ENCODE peak calls at places on chromosomes 2 and 18, in four cellular contexts. One of them, this sample, is unnamed.

GRCh38 chr18:25310045-25310444 is 41.9 kb downstream of the ZNF521 start:
- DNase-seq in posterior cingulate gyrus: no peak
- DNase-seq in epithelial cell of proximal tubule: peak
- DNase-seq in stimulated activated CD8-positive, alpha-beta memory T cell treated with anti-CD3 and anti-CD28 coated beads, Interleukin-4, amount 100 ng/mL, for 1 hour: no peak
- DNase-seq in this sample: no peak

GRCh38 chr18:39846277-39846676 is 2108.8 kb upstream of the PIK3C3 start:
- DNase-seq in posterior cingulate gyrus: no peak
- DNase-seq in epithelial cell of proximal tubule: no peak
- DNase-seq in stimulated activated CD8-positive, alpha-beta memory T cell treated with anti-CD3 and anti-CD28 coated beads, Interleukin-4, amount 100 ng/mL, for 1 hour: no peak
- DNase-seq in this sample: no peak

GRCh38 chr18:59537581-59537980 is 159.6 kb downstream of the CCBE1 start:
- DNase-seq in posterior cingulate gyrus: no peak
- DNase-seq in epithelial cell of proximal tubule: no peak
- DNase-seq in stimulated activated CD8-positive, alpha-beta memory T cell treated with anti-CD3 and anti-CD28 coated beads, Interleukin-4, amount 100 ng/mL, for 1 hour: no peak
- DNase-seq in this sample: no peak

GRCh38 chr2:65228249-65228750 is 669 bp downstream of the ACTR2 start:
- DNase-seq in posterior cingulate gyrus: no peak
- DNase-seq in epithelial cell of proximal tubule: no peak
- DNase-seq in stimulated activated CD8-positive, alpha-beta memory T cell treated with anti-CD3 and anti-CD28 coated beads, Interleukin-4, amount 100 ng/mL, for 1 hour: no peak
- DNase-seq in this sample: no peak

GRCh38 chr2:219426534-219427136 is 8.0 kb upstream of the SPEG start:
- DNase-seq in posterior cingulate gyrus: no peak
- DNase-seq in epithelial cell of proximal tubule: no peak
- DNase-seq in stimulated activated CD8-positive, alpha-beta memory T cell treated with anti-CD3 and anti-CD28 coated beads, Interleukin-4, amount 100 ng/mL, for 1 hour: no peak
- DNase-seq in this sample: no peak

GRCh38 chr2:71070294-71071025 is 2.0 kb downstream of the NAGK start:
- DNase-seq in posterior cingulate gyrus: no peak
- DNase-seq in epithelial cell of proximal tubule: no peak
- DNase-seq in stimulated activated CD8-positive, alpha-beta memory T cell treated with anti-CD3 and anti-CD28 coated beads, Interleukin-4, amount 100 ng/mL, for 1 hour: no peak
- DNase-seq in this sample: no peak

GRCh38 chr2:122061206-122061605 is 305.8 kb downstream of the TSN start:
- DNase-seq in posterior cingulate gyrus: no peak
- DNase-seq in epithelial cell of proximal tubule: no peak
- DNase-seq in stimulated activated CD8-positive, alpha-beta memory T cell treated with anti-CD3 and anti-CD28 coated beads, Interleukin-4, amount 100 ng/mL, for 1 hour: no peak
- DNase-seq in this sample: no peak

GRCh38 chr2:48448274-48449061 is 81.5 kb upstream of the STON1 start:
- DNase-seq in posterior cingulate gyrus: no peak
- DNase-seq in epithelial cell of proximal tubule: no peak
- DNase-seq in stimulated activated CD8-positive, alpha-beta memory T cell treated with anti-CD3 and anti-CD28 coated beads, Interleukin-4, amount 100 ng/mL, for 1 hour: no peak
- DNase-seq in this sample: no peak

GRCh38 chr2:217687771-217688170 is 315.0 kb downstream of the TNS1 start:
- DNase-seq in posterior cingulate gyrus: no peak
- DNase-seq in epithelial cell of proximal tubule: no peak
- DNase-seq in stimulated activated CD8-positive, alpha-beta memory T cell treated with anti-CD3 and anti-CD28 coated beads, Interleukin-4, amount 100 ng/mL, for 1 hour: no peak
- DNase-seq in this sample: no peak

GRCh38 chr18:11981633-11982366 is 493 bp downstream of the IMPA2 start:
- DNase-seq in posterior cingulate gyrus: no peak
- DNase-seq in epithelial cell of proximal tubule: no peak
- DNase-seq in stimulated activated CD8-positive, alpha-beta memory T cell treated with anti-CD3 and anti-CD28 coated beads, Interleukin-4, amount 100 ng/mL, for 1 hour: no peak
- DNase-seq in this sample: no peak

GRCh38 chr2:109027702-109028101 is 38.7 kb upstream of the EDAR start:
- DNase-seq in posterior cingulate gyrus: no peak
- DNase-seq in epithelial cell of proximal tubule: no peak
- DNase-seq in stimulated activated CD8-positive, alpha-beta memory T cell treated with anti-CD3 and anti-CD28 coated beads, Interleukin-4, amount 100 ng/mL, for 1 hour: no peak
- DNase-seq in this sample: no peak

GRCh38 chr2:46722142-46722541 is 193.5 kb downstream of the MCFD2 start:
- DNase-seq in posterior cingulate gyrus: no peak
- DNase-seq in epithelial cell of proximal tubule: no peak
- DNase-seq in stimulated activated CD8-positive, alpha-beta memory T cell treated with anti-CD3 and anti-CD28 coated beads, Interleukin-4, amount 100 ng/mL, for 1 hour: no peak
- DNase-seq in this sample: no peak

GRCh38 chr2:112627060-112628040 is 18.4 kb upstream of the SLC20A1 start:
- DNase-seq in posterior cingulate gyrus: peak
- DNase-seq in epithelial cell of proximal tubule: peak
- DNase-seq in stimulated activated CD8-positive, alpha-beta memory T cell treated with anti-CD3 and anti-CD28 coated beads, Interleukin-4, amount 100 ng/mL, for 1 hour: no peak
- DNase-seq in this sample: no peak

GRCh38 chr18:8828798-8829197 is 123.4 kb downstream of the MTCL1 start:
- DNase-seq in posterior cingulate gyrus: no peak
- DNase-seq in epithelial cell of proximal tubule: no peak
- DNase-seq in stimulated activated CD8-positive, alpha-beta memory T cell treated with anti-CD3 and anti-CD28 coated beads, Interleukin-4, amount 100 ng/mL, for 1 hour: no peak
- DNase-seq in this sample: no peak

GRCh38 chr2:147829106-147829505 is 15.7 kb upstream of the ACVR2A start:
- DNase-seq in posterior cingulate gyrus: no peak
- DNase-seq in epithelial cell of proximal tubule: peak
- DNase-seq in stimulated activated CD8-positive, alpha-beta memory T cell treated with anti-CD3 and anti-CD28 coated beads, Interleukin-4, amount 100 ng/mL, for 1 hour: no peak
- DNase-seq in this sample: no peak

GRCh38 chr2:145350011-145350410 is 830.1 kb upstream of the ZEB2 start:
- DNase-seq in posterior cingulate gyrus: no peak
- DNase-seq in epithelial cell of proximal tubule: no peak
- DNase-seq in stimulated activated CD8-positive, alpha-beta memory T cell treated with anti-CD3 and anti-CD28 coated beads, Interleukin-4, amount 100 ng/mL, for 1 hour: no peak
- DNase-seq in this sample: no peak

GRCh38 chr2:14978836-14979235 is 346.3 kb downstream of the LRATD1 start:
- DNase-seq in posterior cingulate gyrus: no peak
- DNase-seq in epithelial cell of proximal tubule: no peak
- DNase-seq in stimulated activated CD8-positive, alpha-beta memory T cell treated with anti-CD3 and anti-CD28 coated beads, Interleukin-4, amount 100 ng/mL, for 1 hour: no peak
- DNase-seq in this sample: no peak

GRCh38 chr2:209113030-209113429 is 310.8 kb upstream of the MAP2 start:
- DNase-seq in posterior cingulate gyrus: no peak
- DNase-seq in epithelial cell of proximal tubule: no peak
- DNase-seq in stimulated activated CD8-positive, alpha-beta memory T cell treated with anti-CD3 and anti-CD28 coated beads, Interleukin-4, amount 100 ng/mL, for 1 hour: no peak
- DNase-seq in this sample: no peak

GRCh38 chr2:35973132-35973736 is 382.3 kb upstream of the CRIM1 start:
- DNase-seq in posterior cingulate gyrus: no peak
- DNase-seq in epithelial cell of proximal tubule: peak
- DNase-seq in stimulated activated CD8-positive, alpha-beta memory T cell treated with anti-CD3 and anti-CD28 coated beads, Interleukin-4, amount 100 ng/mL, for 1 hour: no peak
- DNase-seq in this sample: no peak

GRCh38 chr2:176518823-176519222 is 249.6 kb downstream of the MTX2 start:
- DNase-seq in posterior cingulate gyrus: peak
- DNase-seq in epithelial cell of proximal tubule: no peak
- DNase-seq in stimulated activated CD8-positive, alpha-beta memory T cell treated with anti-CD3 and anti-CD28 coated beads, Interleukin-4, amount 100 ng/mL, for 1 hour: no peak
- DNase-seq in this sample: no peak

GRCh38 chr2:23363831-23364230 is 21.1 kb upstream of the KLHL29 start:
- DNase-seq in posterior cingulate gyrus: no peak
- DNase-seq in epithelial cell of proximal tubule: no peak
- DNase-seq in stimulated activated CD8-positive, alpha-beta memory T cell treated with anti-CD3 and anti-CD28 coated beads, Interleukin-4, amount 100 ng/mL, for 1 hour: no peak
- DNase-seq in this sample: no peak

GRCh38 chr18:9803698-9804516 is 81.9 kb upstream of the TXNDC2 start:
- DNase-seq in posterior cingulate gyrus: no peak
- DNase-seq in epithelial cell of proximal tubule: no peak
- DNase-seq in stimulated activated CD8-positive, alpha-beta memory T cell treated with anti-CD3 and anti-CD28 coated beads, Interleukin-4, amount 100 ng/mL, for 1 hour: no peak
- DNase-seq in this sample: no peak

GRCh38 chr2:116023026-116023425 is 1580.6 kb downstream of the DPP10 start:
- DNase-seq in posterior cingulate gyrus: no peak
- DNase-seq in epithelial cell of proximal tubule: no peak
- DNase-seq in stimulated activated CD8-positive, alpha-beta memory T cell treated with anti-CD3 and anti-CD28 coated beads, Interleukin-4, amount 100 ng/mL, for 1 hour: no peak
- DNase-seq in this sample: no peak

GRCh38 chr2:135637456-135638087 is 104.1 kb upstream of the UBXN4 start:
- DNase-seq in posterior cingulate gyrus: no peak
- DNase-seq in epithelial cell of proximal tubule: no peak
- DNase-seq in stimulated activated CD8-positive, alpha-beta memory T cell treated with anti-CD3 and anti-CD28 coated beads, Interleukin-4, amount 100 ng/mL, for 1 hour: no peak
- DNase-seq in this sample: no peak

GRCh38 chr2:237927135-237927534 is 39.7 kb upstream of the UBE2F start:
- DNase-seq in posterior cingulate gyrus: no peak
- DNase-seq in epithelial cell of proximal tubule: no peak
- DNase-seq in stimulated activated CD8-positive, alpha-beta memory T cell treated with anti-CD3 and anti-CD28 coated beads, Interleukin-4, amount 100 ng/mL, for 1 hour: no peak
- DNase-seq in this sample: no peak

GRCh38 chr18:374735-375168 is 106.9 kb upstream of the THOC1 start:
- DNase-seq in posterior cingulate gyrus: no peak
- DNase-seq in epithelial cell of proximal tubule: no peak
- DNase-seq in stimulated activated CD8-positive, alpha-beta memory T cell treated with anti-CD3 and anti-CD28 coated beads, Interleukin-4, amount 100 ng/mL, for 1 hour: no peak
- DNase-seq in this sample: no peak

GRCh38 chr2:18900691-18901113 is 311.3 kb upstream of the NT5C1B start:
- DNase-seq in posterior cingulate gyrus: no peak
- DNase-seq in epithelial cell of proximal tubule: no peak
- DNase-seq in stimulated activated CD8-positive, alpha-beta memory T cell treated with anti-CD3 and anti-CD28 coated beads, Interleukin-4, amount 100 ng/mL, for 1 hour: no peak
- DNase-seq in this sample: no peak

GRCh38 chr2:75556679-75557366 is 3.9 kb downstream of the EVA1A start:
- DNase-seq in posterior cingulate gyrus: no peak
- DNase-seq in epithelial cell of proximal tubule: no peak
- DNase-seq in stimulated activated CD8-positive, alpha-beta memory T cell treated with anti-CD3 and anti-CD28 coated beads, Interleukin-4, amount 100 ng/mL, for 1 hour: no peak
- DNase-seq in this sample: no peak

GRCh38 chr2:29314816-29315571 is 199.8 kb downstream of the CLIP4 start:
- DNase-seq in posterior cingulate gyrus: peak
- DNase-seq in epithelial cell of proximal tubule: no peak
- DNase-seq in stimulated activated CD8-positive, alpha-beta memory T cell treated with anti-CD3 and anti-CD28 coated beads, Interleukin-4, amount 100 ng/mL, for 1 hour: peak
- DNase-seq in this sample: peak

GRCh38 chr2:170253721-170254230 is 75.8 kb downstream of the MYO3B start:
- DNase-seq in posterior cingulate gyrus: no peak
- DNase-seq in epithelial cell of proximal tubule: no peak
- DNase-seq in stimulated activated CD8-positive, alpha-beta memory T cell treated with anti-CD3 and anti-CD28 coated beads, Interleukin-4, amount 100 ng/mL, for 1 hour: no peak
- DNase-seq in this sample: no peak